ENCODE peak calls at places on chromosomes 5 and 9, in ten cellular contexts. One of them, this sample, is unnamed.

GRCh38 chr5:91109634-91110033 is 273.5 kb downstream of the ARRDC3 start:
- DNase-seq in fibroblast of lung: peak; percentile 64
- DNase-seq in PC-3: no peak
- DNase-seq in H9: no peak
- DNase-seq in dorsolateral prefrontal cortex: no peak
- DNase-seq in transverse colon: no peak
- DNase-seq in stomach: no peak
- DNase-seq in K562: no peak
- DNase-seq in GM23338: no peak
- DNase-seq in Peyer's patch: no peak
- DNase-seq in this sample: no peak

GRCh38 chr5:128227984-128228383 is 144.4 kb downstream of the SLC12A2 start:
- DNase-seq in fibroblast of lung: peak; percentile 87
- DNase-seq in PC-3: peak; percentile 97
- DNase-seq in H9: no peak
- DNase-seq in dorsolateral prefrontal cortex: no peak
- DNase-seq in transverse colon: no peak
- DNase-seq in stomach: no peak
- DNase-seq in K562: no peak
- DNase-seq in GM23338: no peak
- DNase-seq in Peyer's patch: no peak
- DNase-seq in this sample: peak; percentile 59

GRCh38 chr9:90476058-90476457 is 166.6 kb downstream of the DIRAS2 start:
- DNase-seq in fibroblast of lung: no peak
- DNase-seq in PC-3: no peak
- DNase-seq in H9: no peak
- DNase-seq in dorsolateral prefrontal cortex: no peak
- DNase-seq in transverse colon: no peak
- DNase-seq in stomach: no peak
- DNase-seq in K562: no peak
- DNase-seq in GM23338: no peak
- DNase-seq in Peyer's patch: no peak
- DNase-seq in this sample: no peak

GRCh38 chr5:61623401-61624069 is 291.5 kb downstream of the ZSWIM6 start:
- DNase-seq in fibroblast of lung: no peak
- DNase-seq in PC-3: no peak
- DNase-seq in H9: peak; percentile 52
- DNase-seq in dorsolateral prefrontal cortex: no peak
- DNase-seq in transverse colon: no peak
- DNase-seq in stomach: no peak
- DNase-seq in K562: peak; percentile 19
- DNase-seq in GM23338: peak; percentile 81
- DNase-seq in Peyer's patch: no peak
- DNase-seq in this sample: no peak

GRCh38 chr9:95090871-95091573 is 226.5 kb downstream of the FANCC start:
- DNase-seq in fibroblast of lung: no peak
- DNase-seq in PC-3: no peak
- DNase-seq in H9: no peak
- DNase-seq in dorsolateral prefrontal cortex: no peak
- DNase-seq in transverse colon: no peak
- DNase-seq in stomach: no peak
- DNase-seq in K562: no peak
- DNase-seq in GM23338: no peak
- DNase-seq in Peyer's patch: no peak
- DNase-seq in this sample: no peak

GRCh38 chr9:88781500-88782391 is 209.5 kb upstream of the S1PR3 start:
- DNase-seq in fibroblast of lung: peak; percentile 94
- DNase-seq in PC-3: no peak
- DNase-seq in H9: peak; percentile 56
- DNase-seq in dorsolateral prefrontal cortex: no peak
- DNase-seq in transverse colon: no peak
- DNase-seq in stomach: no peak
- DNase-seq in K562: peak; percentile 68
- DNase-seq in GM23338: peak; percentile 32
- DNase-seq in Peyer's patch: no peak
- DNase-seq in this sample: no peak

GRCh38 chr5:131357739-131358561 is 94.1 kb downstream of the CDC42SE2 start:
- DNase-seq in fibroblast of lung: no peak
- DNase-seq in PC-3: no peak
- DNase-seq in H9: no peak
- DNase-seq in dorsolateral prefrontal cortex: no peak
- DNase-seq in transverse colon: no peak
- DNase-seq in stomach: no peak
- DNase-seq in K562: no peak
- DNase-seq in GM23338: no peak
- DNase-seq in Peyer's patch: no peak
- DNase-seq in this sample: no peak

GRCh38 chr9:25677301-25678146 is 720 bp downstream of the TUSC1 start:
- DNase-seq in fibroblast of lung: peak; percentile 80
- DNase-seq in PC-3: peak; percentile 66
- DNase-seq in H9: peak; percentile 78
- DNase-seq in dorsolateral prefrontal cortex: peak; percentile 72
- DNase-seq in transverse colon: peak; percentile 90
- DNase-seq in stomach: peak; percentile 86
- DNase-seq in K562: no peak
- DNase-seq in GM23338: peak; percentile 77
- DNase-seq in Peyer's patch: peak; percentile 22
- DNase-seq in this sample: no peak

GRCh38 chr5:177371120-177371537 is 13.1 kb upstream of the SLC34A1 start:
- DNase-seq in fibroblast of lung: no peak
- DNase-seq in PC-3: no peak
- DNase-seq in H9: no peak
- DNase-seq in dorsolateral prefrontal cortex: no peak
- DNase-seq in transverse colon: no peak
- DNase-seq in stomach: no peak
- DNase-seq in K562: no peak
- DNase-seq in GM23338: no peak
- DNase-seq in Peyer's patch: no peak
- DNase-seq in this sample: no peak

GRCh38 chr9:38038307-38039089 is 30.5 kb downstream of the SHB start:
- DNase-seq in fibroblast of lung: no peak
- DNase-seq in PC-3: no peak
- DNase-seq in H9: no peak
- DNase-seq in dorsolateral prefrontal cortex: no peak
- DNase-seq in transverse colon: no peak
- DNase-seq in stomach: no peak
- DNase-seq in K562: peak; percentile 79
- DNase-seq in GM23338: no peak
- DNase-seq in Peyer's patch: no peak
- DNase-seq in this sample: no peak

GRCh38 chr9:32631991-32632390 is 3.5 kb downstream of the TAF1L start:
- DNase-seq in fibroblast of lung: no peak
- DNase-seq in PC-3: no peak
- DNase-seq in H9: no peak
- DNase-seq in dorsolateral prefrontal cortex: no peak
- DNase-seq in transverse colon: no peak
- DNase-seq in stomach: no peak
- DNase-seq in K562: no peak
- DNase-seq in GM23338: no peak
- DNase-seq in Peyer's patch: no peak
- DNase-seq in this sample: no peak

GRCh38 chr5:57416246-57416996 is 66.2 kb downstream of the ACTBL2 start:
- DNase-seq in fibroblast of lung: peak; percentile 75
- DNase-seq in PC-3: no peak
- DNase-seq in H9: no peak
- DNase-seq in dorsolateral prefrontal cortex: no peak
- DNase-seq in transverse colon: no peak
- DNase-seq in stomach: no peak
- DNase-seq in K562: no peak
- DNase-seq in GM23338: no peak
- DNase-seq in Peyer's patch: no peak
- DNase-seq in this sample: no peak

GRCh38 chr9:33795819-33796218 is 458 bp downstream of the PRSS3 start:
- DNase-seq in fibroblast of lung: no peak
- DNase-seq in PC-3: no peak
- DNase-seq in H9: no peak
- DNase-seq in dorsolateral prefrontal cortex: no peak
- DNase-seq in transverse colon: peak; percentile 32
- DNase-seq in stomach: no peak
- DNase-seq in K562: no peak
- DNase-seq in GM23338: no peak
- DNase-seq in Peyer's patch: no peak
- DNase-seq in this sample: no peak

GRCh38 chr9:37880916-37881479 is 22.9 kb downstream of the SLC25A51 start:
- DNase-seq in fibroblast of lung: no peak
- DNase-seq in PC-3: no peak
- DNase-seq in H9: no peak
- DNase-seq in dorsolateral prefrontal cortex: no peak
- DNase-seq in transverse colon: no peak
- DNase-seq in stomach: no peak
- DNase-seq in K562: no peak
- DNase-seq in GM23338: no peak
- DNase-seq in Peyer's patch: no peak
- DNase-seq in this sample: no peak

GRCh38 chr9:127522727-127523126 is 71.4 kb downstream of the LRSAM1 start:
- DNase-seq in fibroblast of lung: no peak
- DNase-seq in PC-3: peak; percentile 74
- DNase-seq in H9: no peak
- DNase-seq in dorsolateral prefrontal cortex: no peak
- DNase-seq in transverse colon: peak; percentile 44
- DNase-seq in stomach: no peak
- DNase-seq in K562: no peak
- DNase-seq in GM23338: no peak
- DNase-seq in Peyer's patch: no peak
- DNase-seq in this sample: no peak
- H3K27ac ChIP-seq in fibroblast of lung: peak overlapping the region; percentile 97
- H3K27ac ChIP-seq in PC-3: peak overlapping the region; percentile 89
- H3K27ac ChIP-seq in H9: no peak overlapping the region
- H3K27ac ChIP-seq in dorsolateral prefrontal cortex: no peak overlapping the region
- H3K27ac ChIP-seq in transverse colon: peak overlapping the region; percentile 80
- H3K27ac ChIP-seq in stomach: peak overlapping the region; percentile 84
- H3K27ac ChIP-seq in K562: no peak overlapping the region
- H3K27ac ChIP-seq in GM23338: peak overlapping the region; percentile 76
- H3K27ac ChIP-seq in Peyer's patch: peak overlapping the region; percentile 47
- H3K27ac ChIP-seq in this sample: peak overlapping the region; percentile 72

DNA sequence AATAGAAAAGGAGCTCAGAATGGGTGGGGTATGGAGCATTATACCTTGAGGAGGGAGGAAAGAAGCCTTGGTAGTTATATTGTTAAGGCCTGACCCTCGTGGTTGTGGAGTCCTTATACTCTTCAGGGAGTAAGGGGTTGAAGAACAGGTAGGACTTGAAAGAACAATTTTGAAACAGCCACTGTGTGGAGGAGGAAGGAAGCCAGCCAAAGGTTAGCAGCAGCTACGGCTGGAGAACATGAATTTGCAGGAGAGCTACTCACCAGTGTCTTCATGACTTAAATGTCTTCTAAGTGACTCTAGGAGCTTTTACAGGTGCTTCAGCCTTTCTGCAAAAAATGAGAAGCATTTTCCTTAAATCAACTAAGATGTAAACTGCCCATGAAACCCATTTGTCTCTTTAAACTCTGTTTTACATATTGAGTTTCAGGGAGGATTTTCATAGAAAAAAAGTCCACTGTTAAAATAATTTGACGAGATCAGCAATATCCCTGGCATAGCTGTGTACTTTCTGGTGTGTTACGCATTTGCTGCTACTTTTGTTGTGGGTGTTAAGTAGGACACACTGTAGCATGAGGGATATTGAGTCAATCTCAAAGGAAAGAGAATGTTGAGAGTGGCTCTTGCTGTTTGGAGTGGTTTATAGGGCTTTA is 110.6 kb upstream of the ELL2 start:
- DNase-seq in fibroblast of lung: no peak
- DNase-seq in PC-3: no peak
- DNase-seq in H9: no peak
- DNase-seq in dorsolateral prefrontal cortex: no peak
- DNase-seq in transverse colon: no peak
- DNase-seq in stomach: no peak
- DNase-seq in K562: no peak
- DNase-seq in GM23338: no peak
- DNase-seq in Peyer's patch: no peak
- DNase-seq in this sample: no peak
- H3K27ac ChIP-seq in fibroblast of lung: no peak overlapping the region
- H3K27ac ChIP-seq in PC-3: no peak overlapping the region
- H3K27ac ChIP-seq in H9: no peak overlapping the region
- H3K27ac ChIP-seq in dorsolateral prefrontal cortex: no peak overlapping the region
- H3K27ac ChIP-seq in transverse colon: no peak overlapping the region
- H3K27ac ChIP-seq in stomach: no peak overlapping the region
- H3K27ac ChIP-seq in K562: no peak overlapping the region
- H3K27ac ChIP-seq in GM23338: no peak overlapping the region
- H3K27ac ChIP-seq in Peyer's patch: no peak overlapping the region
- H3K27ac ChIP-seq in this sample: no peak overlapping the region

GRCh38 chr5:93602261-93603149 is 19.5 kb downstream of the NR2F1 start:
- DNase-seq in fibroblast of lung: no peak
- DNase-seq in PC-3: peak; percentile 55
- DNase-seq in H9: peak; percentile 71
- DNase-seq in dorsolateral prefrontal cortex: peak; percentile 70
- DNase-seq in transverse colon: no peak
- DNase-seq in stomach: no peak
- DNase-seq in K562: no peak
- DNase-seq in GM23338: peak; percentile 87
- DNase-seq in Peyer's patch: no peak
- DNase-seq in this sample: no peak
- H3K27ac ChIP-seq in fibroblast of lung: peak overlapping the region; percentile 91
- H3K27ac ChIP-seq in PC-3: no peak overlapping the region
- H3K27ac ChIP-seq in H9: no peak overlapping the region
- H3K27ac ChIP-seq in dorsolateral prefrontal cortex: peak overlapping the region; percentile 58
- H3K27ac ChIP-seq in transverse colon: no peak overlapping the region
- H3K27ac ChIP-seq in stomach: no peak overlapping the region
- H3K27ac ChIP-seq in K562: no peak overlapping the region
- H3K27ac ChIP-seq in GM23338: no peak overlapping the region
- H3K27ac ChIP-seq in Peyer's patch: no peak overlapping the region
- H3K27ac ChIP-seq in this sample: no peak overlapping the region

GRCh38 chr5:107618233-107618632 is 52.5 kb downstream of the EFNA5 start:
- DNase-seq in fibroblast of lung: no peak
- DNase-seq in PC-3: no peak
- DNase-seq in H9: no peak
- DNase-seq in dorsolateral prefrontal cortex: no peak
- DNase-seq in transverse colon: no peak
- DNase-seq in stomach: no peak
- DNase-seq in K562: no peak
- DNase-seq in GM23338: no peak
- DNase-seq in Peyer's patch: no peak
- DNase-seq in this sample: no peak
- H3K27ac ChIP-seq in fibroblast of lung: no peak overlapping the region
- H3K27ac ChIP-seq in PC-3: no peak overlapping the region
- H3K27ac ChIP-seq in H9: no peak overlapping the region
- H3K27ac ChIP-seq in dorsolateral prefrontal cortex: no peak overlapping the region
- H3K27ac ChIP-seq in transverse colon: no peak overlapping the region
- H3K27ac ChIP-seq in stomach: no peak overlapping the region
- H3K27ac ChIP-seq in K562: no peak overlapping the region
- H3K27ac ChIP-seq in GM23338: no peak overlapping the region
- H3K27ac ChIP-seq in Peyer's patch: no peak overlapping the region
- H3K27ac ChIP-seq in this sample: no peak overlapping the region

GRCh38 chr9:8349369-8349768 is 549.8 kb upstream of the DMAC1 start:
- DNase-seq in fibroblast of lung: no peak
- DNase-seq in PC-3: no peak
- DNase-seq in H9: no peak
- DNase-seq in dorsolateral prefrontal cortex: no peak
- DNase-seq in transverse colon: no peak
- DNase-seq in stomach: no peak
- DNase-seq in K562: no peak
- DNase-seq in GM23338: no peak
- DNase-seq in Peyer's patch: no peak
- DNase-seq in this sample: no peak
- H3K27ac ChIP-seq in fibroblast of lung: no peak overlapping the region
- H3K27ac ChIP-seq in PC-3: no peak overlapping the region
- H3K27ac ChIP-seq in H9: no peak overlapping the region
- H3K27ac ChIP-seq in dorsolateral prefrontal cortex: peak overlapping the region; percentile 61
- H3K27ac ChIP-seq in transverse colon: no peak overlapping the region
- H3K27ac ChIP-seq in stomach: no peak overlapping the region
- H3K27ac ChIP-seq in K562: no peak overlapping the region
- H3K27ac ChIP-seq in GM23338: no peak overlapping the region
- H3K27ac ChIP-seq in Peyer's patch: no peak overlapping the region
- H3K27ac ChIP-seq in this sample: no peak overlapping the region

This sample was measured in epithelial cell of prostate.